ENCODE peak calls at places on chromosomes 2 and 18, in six cellular contexts. D is uterus; S is spleen; B is CD8-positive, alpha-beta T cell; A is A673; Z is Caco-2. N is an unnamed sample.

GRCh38 chr2:225668606-225669266 is 269.2 kb downstream of the NYAP2 start:
- DNase-seq in B (no peak), D (peak; percentile 47), S (no peak), A (peak; percentile 91), Z (no peak), N (no peak)

GRCh38 chr18:51867767-51868166 is 472.2 kb upstream of the DCC start:
- DNase-seq in S (no peak), A (peak; percentile 41), B (no peak), D (no peak), Z (no peak), N (no peak)

GRCh38 chr2:205925373-205926337 is 160.3 kb downstream of the INO80D start:
- DNase-seq in A (peak; percentile 79), Z (peak; percentile 77), D (peak; percentile 77), B (peak; percentile 62), S (peak; percentile 94), N (peak; percentile 91)

GRCh38 chr2:223488814-223489213 is 113.3 kb downstream of the SCG2 start:
- DNase-seq in Z (no peak), D (peak; percentile 61), A (peak; percentile 72), B (no peak), S (no peak), N (no peak)

GRCh38 chr2:17149945-17150344 is 368.3 kb downstream of the RAD51AP2 start:
- DNase-seq in B (no peak), A (no peak), S (no peak), Z (no peak), D (no peak), N (no peak)

GRCh38 chr18:54269924-54270844 is 867 bp downstream of the POLI start:
- DNase-seq in B (peak; percentile 49), A (peak; percentile 37), Z (no peak), S (peak; percentile 89), D (peak; percentile 38), N (no peak)

GRCh38 chr2:161427413-161428239 is 11.5 kb downstream of the TBR1 start:
- DNase-seq in B (no peak), Z (no peak), A (no peak), S (no peak), D (no peak), N (no peak)

GRCh38 chr2:141927536-141927935 is 203.3 kb downstream of the LRP1B start:
- DNase-seq in S (no peak), A (no peak), B (no peak), Z (no peak), D (no peak), N (no peak)

GRCh38 chr2:149200109-149200520 is 130.3 kb upstream of the LYPD6 start:
- DNase-seq in A (peak; percentile 10), B (no peak), Z (no peak), D (no peak), S (no peak), N (no peak)

GRCh38 chr18:23964282-23965238 is 50.0 kb upstream of the TTC39C start:
- DNase-seq in B (peak; percentile 79), A (no peak), Z (no peak), S (no peak), D (no peak), N (no peak)

GRCh38 chr18:35775887-35776286 is 194.3 kb downstream of the GALNT1 start:
- DNase-seq in S (no peak), Z (no peak), A (peak; percentile 22), B (no peak), D (no peak), N (no peak)

GRCh38 chr18:77067315-77068061 is 65.1 kb downstream of the MBP start:
- DNase-seq in A (peak; percentile 7), Z (no peak), B (peak; percentile 74), S (peak; percentile 89), D (peak; percentile 74), N (peak; percentile 86)

GRCh38 chr18:46625069-46625468 is 32.0 kb downstream of the LOXHD1 start:
- DNase-seq in Z (no peak), A (no peak), S (no peak), B (no peak), D (no peak), N (no peak)

GRCh38 chr2:148561389-148561788 is 83.2 kb upstream of the EPC2 start:
- DNase-seq in B (no peak), S (no peak), A (no peak), Z (no peak), D (no peak), N (no peak)

GRCh38 chr18:8658858-8659485 is 46.4 kb upstream of the MTCL1 start:
- DNase-seq in D (no peak), S (no peak), A (no peak), Z (no peak), B (no peak), N (no peak)

GRCh38 chr2:46030330-46030729 is 266.9 kb upstream of the EPAS1 start:
- DNase-seq in B (no peak), S (no peak), Z (no peak), D (no peak), A (no peak), N (no peak)

GRCh38 chr2:46026431-46026830 is 270.8 kb upstream of the EPAS1 start:
- DNase-seq in Z (no peak), A (no peak), S (no peak), D (no peak), B (no peak), N (no peak)

GRCh38 chr2:46031124-46031523 is 266.1 kb upstream of the EPAS1 start:
- DNase-seq in Z (no peak), B (no peak), D (no peak), S (no peak), A (no peak), N (no peak)

GRCh38 chr2:46032161-46032813 is 264.9 kb upstream of the EPAS1 start:
- DNase-seq in Z (no peak), D (no peak), A (no peak), S (no peak), B (no peak), N (no peak)

DNA sequence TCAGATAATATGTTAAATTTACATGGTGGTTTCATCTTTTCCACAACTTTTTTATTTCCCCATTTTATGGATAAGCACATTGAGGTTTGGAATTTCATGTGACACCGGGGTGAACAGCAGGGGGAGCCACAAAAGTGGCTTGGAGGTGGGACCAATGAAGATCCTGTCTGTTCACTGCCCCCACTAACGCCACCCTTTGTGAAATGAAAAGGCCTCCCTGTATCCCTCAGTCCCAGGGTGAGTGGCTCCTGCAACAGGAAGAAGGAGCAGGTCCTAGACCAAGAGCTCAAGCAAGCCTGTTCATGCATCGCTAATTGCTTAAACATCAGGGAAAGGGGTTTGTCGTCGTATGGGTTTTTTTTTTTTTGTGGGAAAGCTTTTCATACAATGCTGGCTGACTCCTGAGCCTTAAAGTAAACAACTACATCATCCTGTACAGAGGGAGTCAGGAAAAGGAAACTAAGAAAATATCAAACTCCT is 267.8 kb upstream of the EPAS1 start:
- DNase-seq in S (no peak), Z (no peak), D (no peak), B (no peak), A (no peak), N (no peak)
- TF ChIP-seq CTCF in S (peak; percentile 15), Z (no peak), D (no peak), B (no peak), A (peak; percentile 21), N (peak; percentile 17)

DNA sequence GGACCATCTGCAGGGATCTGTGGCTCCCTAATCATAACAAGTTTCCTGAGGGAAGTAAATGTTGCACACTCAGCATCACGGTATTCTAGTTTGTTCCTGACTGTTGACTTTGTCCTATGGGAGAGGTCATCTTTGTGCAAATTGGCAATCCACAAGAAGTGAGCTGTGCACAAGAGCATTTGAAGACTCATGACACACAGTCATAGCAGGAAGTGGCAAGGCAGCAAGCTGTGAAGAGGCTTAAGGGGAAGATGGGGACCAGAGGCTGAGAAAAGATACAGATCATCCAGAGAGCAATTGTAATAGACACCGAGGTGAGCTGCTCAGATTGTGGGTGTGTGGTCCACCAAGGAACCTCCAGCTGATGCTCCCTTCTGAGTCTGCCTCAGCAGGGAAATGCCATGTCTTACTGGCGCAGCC is 2.7 kb downstream of the TNP1 start:
- DNase-seq in Z (no peak), S (no peak), B (no peak), D (no peak), A (no peak), N (no peak)
- H3K4me3 ChIP-seq in Z (no peak overlapping the region), S (no peak overlapping the region), B (no peak overlapping the region), D (no peak overlapping the region), A (no peak overlapping the region), N (no peak overlapping the region)

DNA sequence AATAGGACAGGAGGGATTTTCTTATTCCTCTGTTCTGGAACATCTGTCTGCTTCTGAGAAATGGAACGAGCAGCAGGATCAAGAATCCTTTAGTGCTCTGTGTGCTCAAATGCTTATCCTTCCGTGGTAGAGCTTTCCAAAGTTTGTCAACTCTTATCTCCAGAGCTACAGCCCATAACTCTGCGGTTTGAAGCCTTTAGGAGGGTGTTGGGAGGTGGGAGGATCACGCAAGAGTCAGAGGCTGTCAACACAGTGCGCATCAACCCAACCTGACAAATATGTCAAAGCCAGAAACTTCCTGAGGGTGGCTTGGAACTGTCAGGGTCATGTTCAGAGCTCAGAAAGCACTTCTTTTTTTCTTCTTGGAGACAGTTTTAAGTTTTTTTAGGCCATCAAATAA is 95.9 kb downstream of the CRIM1 start:
- DNase-seq in B (no peak), A (no peak), D (no peak), Z (no peak), S (no peak), N (no peak)
- H3K36me3 ChIP-seq in B (no peaks in the 10 kb centered on the region), A (no peaks in the 10 kb centered on the region), D (no peaks in the 10 kb centered on the region), Z (no peaks in the 10 kb centered on the region), S (peaks cover 9% of the 10 kb centered on the region), N (peaks cover 31% of the 10 kb centered on the region)

GRCh38 chr2:163343316-163343715 is 392.5 kb downstream of the FIGN start:
- DNase-seq in S (no peak), A (no peak), D (no peak), B (no peak), Z (no peak), N (no peak)
- TF ChIP-seq CTCF in S (no peak), A (no peak), D (no peak), B (no peak), Z (no peak), N (no peak)

GRCh38 chr2:235471186-235471747 is 22.6 kb upstream of the AGAP1 start:
- DNase-seq in D (no peak), Z (no peak), A (no peak), S (no peak), B (no peak), N (no peak)

GRCh38 chr2:235463893-235464292 is 29.9 kb upstream of the AGAP1 start:
- DNase-seq in A (peak; percentile 28), D (no peak), B (no peak), Z (no peak), S (no peak), N (peak; percentile 82)

GRCh38 chr2:235467586-235467985 is 26.3 kb upstream of the AGAP1 start:
- DNase-seq in B (no peak), A (no peak), Z (no peak), S (no peak), D (no peak), N (no peak)

GRCh38 chr2:235472443-235472842 is 21.4 kb upstream of the AGAP1 start:
- DNase-seq in B (no peak), D (no peak), S (no peak), Z (no peak), A (no peak), N (no peak)

GRCh38 chr2:235468978-235469694 is 24.7 kb upstream of the AGAP1 start:
- DNase-seq in S (no peak), D (peak; percentile 22), B (no peak), Z (no peak), A (peak; percentile 36), N (no peak)
- H3K4me3 ChIP-seq in S (no peak overlapping the region), D (no peak overlapping the region), B (no peak overlapping the region), Z (no peak overlapping the region), A (no peak overlapping the region), N (no peak overlapping the region)

GRCh38 chr2:101704046-101704466 is 6.5 kb downstream of the MAP4K4 start:
- DNase-seq in B (peak; percentile 24), Z (no peak), D (peak; percentile 61), A (peak; percentile 41), S (no peak), N (no peak)
- H3K36me3 ChIP-seq in B (no peaks in the 10 kb centered on the region), Z (no peaks in the 10 kb centered on the region), D (no peaks in the 10 kb centered on the region), A (peaks cover 10% of the 10 kb centered on the region), S (no peaks in the 10 kb centered on the region), N (no peaks in the 10 kb centered on the region)

N was measured in upper lobe of right lung.